ENCODE peak calls at places on chromosomes 7 and 10, in four cellular contexts. R, Y, M and T are unnamed samples.
A peak's percentile ranks its signal among the peaks of the same experiment; 100 is the strongest.

GRCh38 chr10:8041284-8042031 is 13.0 kb upstream of the GATA3 start:
- DNase-seq in R (no peak), Y (no peak), M (no peak), T (no peak)

GRCh38 chr7:123054357-123055133 is 59.0 kb upstream of the TAS2R16 start:
- DNase-seq in R (peak; percentile 29), Y (no peak), M (no peak), T (peak; percentile 44)

GRCh38 chr10:11875183-11875498 is 52.0 kb downstream of the PROSER2 start:
- DNase-seq in R (no peak), Y (no peak), M (no peak), T (no peak)

GRCh38 chr10:50605280-50606270 is 18.2 kb downstream of the SGMS1 start:
- DNase-seq in R (peak; percentile 75), Y (peak; percentile 69), M (no peak), T (no peak)

GRCh38 chr7:26188291-26188999 is 12.1 kb downstream of the HNRNPA2B1 start:
- DNase-seq in R (no peak), Y (no peak), M (no peak), T (no peak)

GRCh38 chr10:47290338-47290737 is 9.7 kb upstream of the GDF10 start:
- DNase-seq in R (no peak), Y (no peak), M (no peak), T (no peak)

GRCh38 chr7:3267928-3268690 is 32.9 kb upstream of the SDK1 start:
- DNase-seq in R (no peak), Y (no peak), M (no peak), T (no peak)

GRCh38 chr7:115476666-115477065 is 553.9 kb downstream of the TFEC start:
- DNase-seq in R (no peak), Y (no peak), M (no peak), T (no peak)

GRCh38 chr7:95262875-95263274 is 61.5 kb downstream of the PON1 start:
- DNase-seq in R (no peak), Y (no peak), M (no peak), T (no peak)

GRCh38 chr7:158164101-158165095 is 423.2 kb downstream of the PTPRN2 start:
- DNase-seq in R (no peak), Y (no peak), M (no peak), T (no peak)

GRCh38 chr7:158166386-158167340 is 421.0 kb downstream of the PTPRN2 start:
- DNase-seq in R (no peak), Y (no peak), M (no peak), T (no peak)

GRCh38 chr7:158161194-158161593 is 426.4 kb downstream of the PTPRN2 start:
- DNase-seq in R (peak; percentile 18), Y (no peak), M (no peak), T (no peak)

GRCh38 chr7:158167373-158167772 is 420.2 kb downstream of the PTPRN2 start:
- DNase-seq in R (no peak), Y (no peak), M (no peak), T (no peak)

GRCh38 chr7:158165711-158166110 is 421.9 kb downstream of the PTPRN2 start:
- DNase-seq in R (no peak), Y (no peak), M (no peak), T (no peak)
- TF ChIP-seq TCF7 in R (no peak), Y (no peak), M (no peak), T (no peak)

DNA sequence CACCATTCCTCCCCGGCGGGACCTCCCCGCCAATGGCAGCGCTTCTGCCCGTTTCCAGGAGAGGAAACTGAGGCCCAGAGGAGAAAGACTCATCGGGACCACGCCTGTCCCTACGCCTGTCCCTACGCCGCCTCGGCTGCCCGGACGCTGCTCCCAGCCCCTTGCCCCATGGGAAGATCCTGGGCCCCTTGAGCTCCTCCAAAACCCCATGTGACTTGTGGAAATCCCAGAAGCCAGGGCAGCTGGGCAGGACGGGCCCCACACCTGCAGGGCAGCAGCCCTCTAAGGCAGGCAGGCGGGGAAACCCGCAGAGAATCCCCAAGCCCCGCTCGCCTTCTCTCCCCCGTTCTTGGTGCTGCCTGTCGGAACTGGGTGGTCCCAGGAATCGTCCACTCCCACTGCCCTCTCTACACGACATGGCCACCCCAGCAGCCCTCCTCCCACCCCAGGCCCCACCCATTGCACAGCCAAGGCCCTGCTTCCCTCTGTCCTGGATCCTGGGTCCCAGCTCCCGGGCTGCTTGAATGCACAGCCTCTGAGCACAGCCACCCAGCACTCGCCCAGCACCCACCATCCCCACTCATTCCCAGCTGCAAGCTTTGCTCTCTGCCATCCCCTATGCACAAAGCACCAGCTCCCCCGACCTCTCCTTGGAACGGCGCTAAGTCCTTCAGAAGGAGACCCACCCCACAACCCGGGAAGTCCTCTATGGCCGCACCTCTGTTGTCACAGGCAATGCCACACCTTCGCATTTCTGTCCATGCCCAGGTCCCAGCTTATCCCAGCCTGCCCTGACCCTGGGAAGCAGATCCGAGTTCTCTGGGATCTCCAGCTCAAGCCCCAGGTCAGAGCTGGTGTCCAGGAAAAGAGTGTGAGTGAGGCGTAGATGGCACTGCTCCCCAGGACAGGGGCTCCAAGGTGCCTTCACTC is 50.6 kb downstream of the SLC29A4 start:
- DNase-seq in R (no peak), Y (no peak), M (no peak), T (no peak)
- TF ChIP-seq MAX in R (no peak), Y (no peak), M (no peak), T (no peak)

GRCh38 chr10:92722349-92722748 is 32.6 kb downstream of the HHEX start:
- DNase-seq in R (no peak), Y (no peak), M (no peak), T (no peak)

GRCh38 chr10:92727550-92727949 is 37.8 kb downstream of the HHEX start:
- DNase-seq in R (peak; percentile 28), Y (peak; percentile 12), M (no peak), T (no peak)

GRCh38 chr10:92729886-92730285 is 40.1 kb downstream of the HHEX start:
- DNase-seq in R (no peak), Y (no peak), M (peak; percentile 35), T (no peak)

GRCh38 chr10:92732958-92733357 is 43.2 kb downstream of the HHEX start:
- DNase-seq in R (no peak), Y (no peak), M (no peak), T (no peak)

DNA sequence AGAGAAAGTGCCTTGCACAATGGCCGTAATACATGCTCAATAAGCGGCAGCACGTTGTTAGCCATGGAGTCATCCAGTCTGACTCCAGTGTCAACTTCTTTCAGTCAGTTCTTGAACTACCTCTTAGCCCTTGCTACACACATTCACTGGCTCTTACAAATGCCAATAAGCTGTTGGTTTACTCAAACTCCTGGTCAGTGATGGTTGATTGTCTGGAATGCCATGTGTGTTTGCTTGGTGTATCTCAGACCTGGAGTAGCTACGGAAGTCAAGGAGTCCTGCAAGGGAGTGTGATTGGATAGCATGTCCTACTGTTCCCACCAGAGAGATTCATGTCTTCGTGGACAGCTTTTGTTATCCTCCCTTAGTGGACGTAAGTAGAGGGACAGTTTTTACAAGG is 37.4 kb downstream of the HHEX start:
- DNase-seq in R (no peak), Y (no peak), M (no peak), T (no peak)
- TF ChIP-seq TCF7 in R (no peak), Y (no peak), M (no peak), T (no peak)

DNA sequence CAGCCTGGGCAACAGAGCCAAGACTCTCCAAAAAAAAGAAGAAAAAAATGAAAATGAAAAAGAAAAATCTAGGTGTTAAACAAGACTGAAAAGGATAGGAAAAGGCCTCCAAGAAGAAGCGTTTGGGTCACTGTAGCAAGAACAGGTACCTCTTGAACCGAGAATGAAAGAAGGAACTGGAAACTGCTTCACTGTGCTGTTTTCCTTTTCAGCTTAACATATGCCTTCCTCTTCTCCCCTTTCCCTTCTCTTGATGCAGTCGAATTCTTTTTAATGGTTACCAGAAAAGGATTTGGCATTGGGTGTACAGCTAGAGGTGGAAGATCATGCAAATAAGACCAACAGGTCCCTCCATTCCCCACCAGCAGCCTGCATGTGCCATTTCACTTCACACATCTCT is 28.1 kb downstream of the LRRC4 start:
- DNase-seq in R (no peak), Y (no peak), M (no peak), T (no peak)
- TF ChIP-seq MAX in R (no peak), Y (no peak), M (no peak), T (no peak)